ENCODE peak calls at places on chromosome 1, in four cellular contexts. M is stimulated activated CD8-positive, alpha-beta memory T cell treated with anti-CD3 and anti-CD28 coated beads, Interleukin-2, amount 100 ng/mL, for 48 hours; S is GOT3; W is GM12878. K is an unnamed sample.

GRCh38 chr1:233281711-233282581 is 13.6 kb downstream of the PCNX2 start:
- DNase-seq in M (no peak), S (no peak), W (peak), K (no peak)

GRCh38 chr1:200699871-200700270 is 30.2 kb upstream of the DDX59 start:
- DNase-seq in M (no peak), S (no peak), W (no peak), K (peak)

GRCh38 chr1:201493757-201494617 is 12.9 kb downstream of the CSRP1 start:
- DNase-seq in M (no peak), S (no peak), W (no peak), K (no peak)

GRCh38 chr1:29901618-29902017 is 665.3 kb downstream of the PTPRU start:
- DNase-seq in M (no peak), S (no peak), W (no peak), K (no peak)

GRCh38 chr1:118988186-118989005 is at the start of gene TBX15:
- DNase-seq in M (no peak), S (no peak), W (no peak), K (no peak)

GRCh38 chr1:178966312-178966711 is 59.4 kb upstream of the FAM20B start:
- DNase-seq in M (no peak), S (no peak), W (no peak), K (no peak)

GRCh38 chr1:183023146-183023600 is at the start of gene LAMC1:
- DNase-seq in M (no peak), S (peak), W (no peak), K (no peak)

GRCh38 chr1:22529901-22530621 is 33.2 kb upstream of the EPHA8 start:
- DNase-seq in M (no peak), S (no peak), W (no peak), K (no peak)

GRCh38 chr1:63101336-63101735 is 221.0 kb upstream of the FOXD3 start:
- DNase-seq in M (no peak), S (no peak), W (no peak), K (no peak)

GRCh38 chr1:204190212-204191211 is 5.8 kb downstream of the KISS1 start:
- DNase-seq in M (peak), S (no peak), W (no peak), K (no peak)

GRCh38 chr1:52904590-52905375 is 16.8 kb downstream of the ECHDC2 start:
- DNase-seq in M (peak), S (no peak), W (no peak), K (no peak)

GRCh38 chr1:33443705-33444180 is 12.8 kb upstream of the PHC2 start:
- DNase-seq in M (no peak), S (no peak), W (no peak), K (no peak)

GRCh38 chr1:10832703-10833102 is 36.3 kb upstream of the CASZ1 start:
- DNase-seq in M (no peak), S (no peak), W (no peak), K (no peak)

GRCh38 chr1:56934400-56935080 is 31.3 kb downstream of the C8B start:
- DNase-seq in M (no peak), S (no peak), W (no peak), K (no peak)

GRCh38 chr1:218592688-218593087 is 247.6 kb downstream of the TGFB2 start:
- DNase-seq in M (no peak), S (no peak), W (no peak), K (peak)

GRCh38 chr1:66725885-66726665 is 26.2 kb upstream of the DYNLT5 start:
- DNase-seq in M (peak), S (peak), W (peak), K (peak)

GRCh38 chr1:116375884-116376733 is 3.1 kb downstream of the ATP1A1 start:
- DNase-seq in M (no peak), S (no peak), W (no peak), K (peak)

GRCh38 chr1:182299728-182300581 is 91.6 kb downstream of the GLUL start:
- DNase-seq in M (no peak), S (no peak), W (no peak), K (no peak)

GRCh38 chr1:161439280-161440232 is 65.7 kb upstream of the FCGR2A start:
- DNase-seq in M (peak), S (no peak), W (no peak), K (no peak)

GRCh38 chr1:247357781-247358211 is 26.1 kb upstream of the ZNF496 start:
- DNase-seq in M (no peak), S (peak), W (peak), K (no peak)

GRCh38 chr1:209689484-209689883 is 14.3 kb downstream of the G0S2 start:
- DNase-seq in M (no peak), S (no peak), W (no peak), K (no peak)

GRCh38 chr1:151443846-151444790 is 15.2 kb downstream of the POGZ start:
- DNase-seq in M (peak), S (no peak), W (peak), K (peak)

GRCh38 chr1:229433364-229434004 is 410 bp downstream of the ACTA1 start:
- DNase-seq in M (no peak), S (no peak), W (no peak), K (no peak)

GRCh38 chr1:90721210-90722194 is 4.4 kb upstream of the BARHL2 start:
- DNase-seq in M (peak), S (no peak), W (no peak), K (no peak)

GRCh38 chr1:168751195-168751650 is 22.2 kb upstream of the DPT start:
- DNase-seq in M (no peak), S (no peak), W (no peak), K (no peak)

GRCh38 chr1:39178541-39179431 is 25.7 kb upstream of the MACF1 start:
- DNase-seq in M (no peak), S (no peak), W (no peak), K (no peak)

GRCh38 chr1:31811605-31812004 is 4.2 kb downstream of the SPOCD1 start:
- DNase-seq in M (no peak), S (no peak), W (no peak), K (no peak)

K was measured in AG04449.